ENCODE peak calls at places on chromosomes 3 and 15, in nine cellular contexts. One of them, this sample, is unnamed.

GRCh38 chr3:159674583-159674982 is 314.1 kb upstream of the IL12A start:
- DNase-seq in fibroblast of mammary gland: no peak
- DNase-seq in lower leg skin: no peak
- DNase-seq in GM20000: no peak
- DNase-seq in A549: no peak
- DNase-seq in fibroblast of the aortic adventitia: no peak
- DNase-seq in CD4-positive, alpha-beta T cell: no peak
- DNase-seq in Peyer's patch: no peak
- DNase-seq in progenitor cell of endocrine pancreas: no peak
- DNase-seq in this sample: no peak

GRCh38 chr3:64873400-64873799 is 185.6 kb upstream of the ADAMTS9 start:
- DNase-seq in A549: no peak
- DNase-seq in progenitor cell of endocrine pancreas: no peak
- DNase-seq in fibroblast of mammary gland: no peak
- DNase-seq in CD4-positive, alpha-beta T cell: no peak
- DNase-seq in lower leg skin: no peak
- DNase-seq in Peyer's patch: no peak
- DNase-seq in GM20000: no peak
- DNase-seq in fibroblast of the aortic adventitia: no peak
- DNase-seq in this sample: no peak

GRCh38 chr3:64361962-64362735 is 136.9 kb upstream of the PRICKLE2 start:
- DNase-seq in fibroblast of mammary gland: peak
- DNase-seq in lower leg skin: no peak
- DNase-seq in progenitor cell of endocrine pancreas: no peak
- DNase-seq in A549: no peak
- DNase-seq in fibroblast of the aortic adventitia: no peak
- DNase-seq in Peyer's patch: no peak
- DNase-seq in GM20000: no peak
- DNase-seq in CD4-positive, alpha-beta T cell: no peak
- DNase-seq in this sample: no peak

GRCh38 chr3:195200010-195200822 is 70.7 kb downstream of the XXYLT1 start:
- DNase-seq in fibroblast of the aortic adventitia: peak
- DNase-seq in A549: no peak
- DNase-seq in lower leg skin: no peak
- DNase-seq in Peyer's patch: peak
- DNase-seq in progenitor cell of endocrine pancreas: no peak
- DNase-seq in CD4-positive, alpha-beta T cell: no peak
- DNase-seq in fibroblast of mammary gland: no peak
- DNase-seq in GM20000: no peak
- DNase-seq in this sample: no peak

GRCh38 chr15:41304149-41304548 is 28.2 kb downstream of the OIP5 start:
- DNase-seq in fibroblast of the aortic adventitia: no peak
- DNase-seq in CD4-positive, alpha-beta T cell: no peak
- DNase-seq in GM20000: no peak
- DNase-seq in A549: no peak
- DNase-seq in lower leg skin: no peak
- DNase-seq in fibroblast of mammary gland: no peak
- DNase-seq in progenitor cell of endocrine pancreas: no peak
- DNase-seq in Peyer's patch: no peak
- DNase-seq in this sample: no peak

GRCh38 chr3:59069838-59070237 is 20.0 kb upstream of the CFAP20DC start:
- DNase-seq in Peyer's patch: no peak
- DNase-seq in fibroblast of mammary gland: no peak
- DNase-seq in GM20000: no peak
- DNase-seq in lower leg skin: no peak
- DNase-seq in fibroblast of the aortic adventitia: no peak
- DNase-seq in A549: no peak
- DNase-seq in CD4-positive, alpha-beta T cell: no peak
- DNase-seq in progenitor cell of endocrine pancreas: no peak
- DNase-seq in this sample: no peak

GRCh38 chr3:146222204-146223046 is 28.5 kb downstream of the PLSCR4 start:
- DNase-seq in lower leg skin: no peak
- DNase-seq in CD4-positive, alpha-beta T cell: no peak
- DNase-seq in progenitor cell of endocrine pancreas: no peak
- DNase-seq in A549: peak
- DNase-seq in GM20000: no peak
- DNase-seq in fibroblast of the aortic adventitia: peak
- DNase-seq in fibroblast of mammary gland: peak
- DNase-seq in Peyer's patch: peak
- DNase-seq in this sample: peak

GRCh38 chr3:64351713-64352595 is 126.7 kb upstream of the PRICKLE2 start:
- DNase-seq in CD4-positive, alpha-beta T cell: no peak
- DNase-seq in fibroblast of the aortic adventitia: peak
- DNase-seq in A549: peak
- DNase-seq in fibroblast of mammary gland: no peak
- DNase-seq in progenitor cell of endocrine pancreas: no peak
- DNase-seq in GM20000: no peak
- DNase-seq in lower leg skin: no peak
- DNase-seq in Peyer's patch: no peak
- DNase-seq in this sample: peak

GRCh38 chr3:60081381-60082095 is 1031.7 kb upstream of the CFAP20DC start:
- DNase-seq in lower leg skin: no peak
- DNase-seq in fibroblast of the aortic adventitia: no peak
- DNase-seq in fibroblast of mammary gland: no peak
- DNase-seq in progenitor cell of endocrine pancreas: no peak
- DNase-seq in GM20000: peak
- DNase-seq in Peyer's patch: no peak
- DNase-seq in A549: no peak
- DNase-seq in CD4-positive, alpha-beta T cell: no peak
- DNase-seq in this sample: no peak

DNA sequence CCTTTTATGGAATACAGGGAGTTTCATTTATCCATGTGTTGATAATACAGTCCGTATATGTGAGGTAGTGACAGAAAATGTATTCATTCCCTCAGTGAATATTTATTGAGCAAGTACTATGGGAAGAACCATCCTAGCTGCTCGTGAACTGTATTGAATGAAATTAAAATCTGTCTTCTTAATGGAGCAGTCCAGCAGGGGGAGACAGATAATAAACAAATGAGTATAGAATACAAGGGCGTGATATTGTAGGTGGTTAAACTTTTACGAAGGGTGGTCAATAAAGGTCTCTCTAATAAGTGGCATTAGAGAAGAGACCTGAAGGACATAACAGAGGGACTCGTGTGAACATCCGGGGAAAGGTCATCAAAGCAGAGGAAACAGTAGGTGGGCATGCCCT is 62.7 kb upstream of the OSTN start:
- DNase-seq in lower leg skin: no peak
- DNase-seq in fibroblast of mammary gland: peak
- DNase-seq in CD4-positive, alpha-beta T cell: no peak
- DNase-seq in Peyer's patch: no peak
- DNase-seq in A549: peak
- DNase-seq in fibroblast of the aortic adventitia: peak
- DNase-seq in GM20000: peak
- DNase-seq in progenitor cell of endocrine pancreas: no peak
- DNase-seq in this sample: no peak
- TF ChIP-seq CTCF in lower leg skin: no peak
- TF ChIP-seq CTCF in fibroblast of mammary gland: peak
- TF ChIP-seq CTCF in CD4-positive, alpha-beta T cell: no peak
- TF ChIP-seq CTCF in Peyer's patch: peak
- TF ChIP-seq CTCF in A549: peak
- TF ChIP-seq CTCF in fibroblast of the aortic adventitia: peak
- TF ChIP-seq CTCF in GM20000: peak
- TF ChIP-seq CTCF in progenitor cell of endocrine pancreas: peak
- TF ChIP-seq CTCF in this sample: no peak

GRCh38 chr3:36908647-36909180 is 36.1 kb downstream of the TRANK1 start:
- DNase-seq in fibroblast of mammary gland: no peak
- DNase-seq in GM20000: no peak
- DNase-seq in A549: no peak
- DNase-seq in Peyer's patch: no peak
- DNase-seq in lower leg skin: no peak
- DNase-seq in fibroblast of the aortic adventitia: no peak
- DNase-seq in progenitor cell of endocrine pancreas: no peak
- DNase-seq in CD4-positive, alpha-beta T cell: no peak
- DNase-seq in this sample: no peak

GRCh38 chr3:36907911-36908646 is 36.8 kb downstream of the TRANK1 start:
- DNase-seq in fibroblast of mammary gland: peak
- DNase-seq in Peyer's patch: peak
- DNase-seq in fibroblast of the aortic adventitia: peak
- DNase-seq in lower leg skin: no peak
- DNase-seq in CD4-positive, alpha-beta T cell: peak
- DNase-seq in GM20000: peak
- DNase-seq in progenitor cell of endocrine pancreas: no peak
- DNase-seq in A549: peak
- DNase-seq in this sample: no peak

GRCh38 chr3:36906504-36907149 is 38.2 kb downstream of the TRANK1 start:
- DNase-seq in GM20000: no peak
- DNase-seq in lower leg skin: no peak
- DNase-seq in fibroblast of mammary gland: peak
- DNase-seq in fibroblast of the aortic adventitia: peak
- DNase-seq in A549: no peak
- DNase-seq in CD4-positive, alpha-beta T cell: no peak
- DNase-seq in progenitor cell of endocrine pancreas: no peak
- DNase-seq in Peyer's patch: no peak
- DNase-seq in this sample: no peak

GRCh38 chr3:36909666-36910065 is 35.2 kb downstream of the TRANK1 start:
- DNase-seq in Peyer's patch: no peak
- DNase-seq in GM20000: no peak
- DNase-seq in fibroblast of mammary gland: no peak
- DNase-seq in progenitor cell of endocrine pancreas: no peak
- DNase-seq in A549: no peak
- DNase-seq in fibroblast of the aortic adventitia: no peak
- DNase-seq in CD4-positive, alpha-beta T cell: no peak
- DNase-seq in lower leg skin: no peak
- DNase-seq in this sample: no peak

GRCh38 chr3:36909181-36909580 is 35.7 kb downstream of the TRANK1 start:
- DNase-seq in GM20000: no peak
- DNase-seq in CD4-positive, alpha-beta T cell: no peak
- DNase-seq in lower leg skin: no peak
- DNase-seq in fibroblast of the aortic adventitia: no peak
- DNase-seq in progenitor cell of endocrine pancreas: no peak
- DNase-seq in fibroblast of mammary gland: no peak
- DNase-seq in Peyer's patch: no peak
- DNase-seq in A549: no peak
- DNase-seq in this sample: no peak
- TF ChIP-seq CTCF in GM20000: no peak
- TF ChIP-seq CTCF in CD4-positive, alpha-beta T cell: no peak
- TF ChIP-seq CTCF in lower leg skin: no peak
- TF ChIP-seq CTCF in fibroblast of the aortic adventitia: no peak
- TF ChIP-seq CTCF in progenitor cell of endocrine pancreas: no peak
- TF ChIP-seq CTCF in fibroblast of mammary gland: no peak
- TF ChIP-seq CTCF in Peyer's patch: no peak
- TF ChIP-seq CTCF in A549: no peak
- TF ChIP-seq CTCF in this sample: no peak

GRCh38 chr15:89225588-89225987 is 4.2 kb upstream of the RLBP1 start:
- DNase-seq in Peyer's patch: no peak
- DNase-seq in fibroblast of mammary gland: no peak
- DNase-seq in fibroblast of the aortic adventitia: no peak
- DNase-seq in lower leg skin: no peak
- DNase-seq in CD4-positive, alpha-beta T cell: no peak
- DNase-seq in GM20000: no peak
- DNase-seq in A549: no peak
- DNase-seq in progenitor cell of endocrine pancreas: no peak
- DNase-seq in this sample: no peak

GRCh38 chr15:89231832-89232231 is 10.5 kb upstream of the RLBP1 start:
- DNase-seq in GM20000: no peak
- DNase-seq in progenitor cell of endocrine pancreas: no peak
- DNase-seq in fibroblast of mammary gland: no peak
- DNase-seq in A549: no peak
- DNase-seq in Peyer's patch: no peak
- DNase-seq in CD4-positive, alpha-beta T cell: no peak
- DNase-seq in fibroblast of the aortic adventitia: no peak
- DNase-seq in lower leg skin: no peak
- DNase-seq in this sample: no peak

GRCh38 chr15:89230277-89230676 is 8.9 kb upstream of the RLBP1 start:
- DNase-seq in lower leg skin: no peak
- DNase-seq in GM20000: no peak
- DNase-seq in fibroblast of the aortic adventitia: no peak
- DNase-seq in CD4-positive, alpha-beta T cell: no peak
- DNase-seq in Peyer's patch: no peak
- DNase-seq in progenitor cell of endocrine pancreas: no peak
- DNase-seq in A549: no peak
- DNase-seq in fibroblast of mammary gland: no peak
- DNase-seq in this sample: peak

GRCh38 chr15:89226359-89227221 is 5.2 kb upstream of the RLBP1 start:
- DNase-seq in fibroblast of the aortic adventitia: no peak
- DNase-seq in GM20000: no peak
- DNase-seq in CD4-positive, alpha-beta T cell: no peak
- DNase-seq in lower leg skin: no peak
- DNase-seq in Peyer's patch: no peak
- DNase-seq in fibroblast of mammary gland: no peak
- DNase-seq in progenitor cell of endocrine pancreas: no peak
- DNase-seq in A549: no peak
- DNase-seq in this sample: no peak

GRCh38 chr15:89227425-89227824 is 6.0 kb upstream of the RLBP1 start:
- DNase-seq in Peyer's patch: no peak
- DNase-seq in progenitor cell of endocrine pancreas: no peak
- DNase-seq in fibroblast of the aortic adventitia: no peak
- DNase-seq in lower leg skin: no peak
- DNase-seq in CD4-positive, alpha-beta T cell: no peak
- DNase-seq in GM20000: no peak
- DNase-seq in fibroblast of mammary gland: no peak
- DNase-seq in A549: no peak
- DNase-seq in this sample: no peak
- TF ChIP-seq CTCF in Peyer's patch: no peak
- TF ChIP-seq CTCF in progenitor cell of endocrine pancreas: no peak
- TF ChIP-seq CTCF in fibroblast of the aortic adventitia: no peak
- TF ChIP-seq CTCF in lower leg skin: no peak
- TF ChIP-seq CTCF in CD4-positive, alpha-beta T cell: no peak
- TF ChIP-seq CTCF in GM20000: no peak
- TF ChIP-seq CTCF in fibroblast of mammary gland: no peak
- TF ChIP-seq CTCF in A549: no peak
- TF ChIP-seq CTCF in this sample: no peak

DNA sequence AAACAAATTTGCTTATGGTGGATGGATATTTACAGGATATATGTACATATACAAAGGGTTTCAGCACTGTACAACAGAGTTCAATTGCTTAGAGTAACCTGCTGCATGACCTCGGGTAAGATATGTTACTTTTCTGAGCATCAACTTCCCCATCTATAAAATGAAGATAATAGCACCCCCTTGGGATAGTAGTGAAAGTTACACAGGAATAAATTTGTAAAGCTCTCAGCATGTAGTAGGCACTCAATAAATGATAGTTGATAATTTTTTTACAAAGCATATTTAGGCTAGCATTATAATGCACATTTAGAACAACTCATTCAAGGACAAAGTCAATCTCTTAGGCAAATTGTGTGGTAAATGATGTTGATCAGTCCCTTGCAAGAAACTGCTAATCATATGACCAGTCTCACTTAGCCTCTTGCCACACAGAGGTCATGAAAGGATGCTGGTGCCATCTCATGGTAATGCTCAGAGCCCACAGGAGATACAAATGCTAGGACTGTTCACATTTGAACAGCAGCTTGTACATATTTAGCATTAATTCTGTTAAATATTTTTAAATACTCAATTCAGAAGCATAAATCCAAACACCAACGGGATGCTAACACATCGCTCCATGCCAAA is 123.9 kb downstream of the MAGI1 start:
- DNase-seq in GM20000: no peak
- DNase-seq in CD4-positive, alpha-beta T cell: no peak
- DNase-seq in fibroblast of mammary gland: peak
- DNase-seq in A549: no peak
- DNase-seq in fibroblast of the aortic adventitia: no peak
- DNase-seq in Peyer's patch: no peak
- DNase-seq in lower leg skin: no peak
- DNase-seq in progenitor cell of endocrine pancreas: no peak
- DNase-seq in this sample: no peak
- TF ChIP-seq CTCF in GM20000: no peak
- TF ChIP-seq CTCF in CD4-positive, alpha-beta T cell: no peak
- TF ChIP-seq CTCF in fibroblast of mammary gland: peak
- TF ChIP-seq CTCF in A549: peak
- TF ChIP-seq CTCF in fibroblast of the aortic adventitia: peak
- TF ChIP-seq CTCF in Peyer's patch: peak
- TF ChIP-seq CTCF in lower leg skin: no peak
- TF ChIP-seq CTCF in progenitor cell of endocrine pancreas: no peak
- TF ChIP-seq CTCF in this sample: no peak

GRCh38 chr3:117439812-117440211 is 730.2 kb downstream of the TUSC7 start:
- DNase-seq in lower leg skin: no peak
- DNase-seq in Peyer's patch: no peak
- DNase-seq in fibroblast of the aortic adventitia: peak
- DNase-seq in A549: peak
- DNase-seq in fibroblast of mammary gland: peak
- DNase-seq in progenitor cell of endocrine pancreas: no peak
- DNase-seq in GM20000: no peak
- DNase-seq in CD4-positive, alpha-beta T cell: no peak
- DNase-seq in this sample: peak
- TF ChIP-seq CTCF in lower leg skin: no peak
- TF ChIP-seq CTCF in Peyer's patch: peak
- TF ChIP-seq CTCF in fibroblast of the aortic adventitia: peak
- TF ChIP-seq CTCF in A549: peak
- TF ChIP-seq CTCF in fibroblast of mammary gland: peak
- TF ChIP-seq CTCF in progenitor cell of endocrine pancreas: peak
- TF ChIP-seq CTCF in GM20000: no peak
- TF ChIP-seq CTCF in CD4-positive, alpha-beta T cell: no peak
- TF ChIP-seq CTCF in this sample: peak